ENCODE peak calls at places on chromosomes 13 and 19, in five cellular contexts. S, M, J, N and I are unnamed samples.

GRCh38 chr19:29872224-29872731 is 60.5 kb downstream of the CCNE1 start:
- DNase-seq in S (no peak), M (no peak), J (peak; percentile 14), N (peak; percentile 32), I (no peak)

GRCh38 chr19:53571339-53571738 is 33.4 kb downstream of the ZNF331 start:
- DNase-seq in S (no peak), M (no peak), J (no peak), N (peak; percentile 41), I (no peak)

GRCh38 chr13:113337556-113337955 is 26.4 kb downstream of the GRTP1 start:
- DNase-seq in S (no peak), M (no peak), J (no peak), N (no peak), I (no peak)

GRCh38 chr19:43132696-43133095 is 50.2 kb upstream of the PSG2 start:
- DNase-seq in S (no peak), M (no peak), J (no peak), N (no peak), I (no peak)

GRCh38 chr13:34941835-34942731 is at the start of gene NBEA:
- DNase-seq in S (peak; percentile 12), M (peak; percentile 78), J (peak; percentile 90), N (peak; percentile 78), I (peak; percentile 52)

GRCh38 chr13:114130708-114131580 is 1.5 kb downstream of the RASA3 start:
- DNase-seq in S (no peak), M (peak; percentile 83), J (peak; percentile 83), N (peak; percentile 84), I (peak; percentile 86)

GRCh38 chr19:14048439-14049153 is 13.3 kb downstream of the PALM3 start:
- DNase-seq in S (no peak), M (no peak), J (peak; percentile 69), N (peak; percentile 68), I (peak; percentile 50)

GRCh38 chr19:50741179-50741933 is 18.2 kb downstream of the CLEC11A start:
- DNase-seq in S (no peak), M (no peak), J (no peak), N (no peak), I (no peak)

GRCh38 chr13:89066868-89067466 is 1395.8 kb downstream of the SLITRK5 start:
- DNase-seq in S (no peak), M (no peak), J (peak; percentile 1), N (no peak), I (no peak)

GRCh38 chr13:30366083-30366482 is 56.2 kb upstream of the UBE2L5 start:
- DNase-seq in S (no peak), M (no peak), J (no peak), N (no peak), I (no peak)

GRCh38 chr13:45100855-45101254 is 19.5 kb upstream of the GTF2F2 start:
- DNase-seq in S (no peak), M (no peak), J (no peak), N (no peak), I (no peak)

GRCh38 chr13:27822258-27822872 is 30.1 kb downstream of the GSX1 start:
- DNase-seq in S (no peak), M (no peak), J (no peak), N (no peak), I (no peak)

GRCh38 chr19:11254662-11255061 is 7.7 kb downstream of the DOCK6 start:
- DNase-seq in S (no peak), M (no peak), J (no peak), N (no peak), I (no peak)

GRCh38 chr13:106156468-106156867 is 379.0 kb downstream of the EFNB2 start:
- DNase-seq in S (no peak), M (no peak), J (no peak), N (no peak), I (peak; percentile 89)

GRCh38 chr13:108463365-108463764 is 166.0 kb upstream of the MYO16 start:
- DNase-seq in S (no peak), M (no peak), J (no peak), N (no peak), I (no peak)

GRCh38 chr19:38693380-38694223 is 46.2 kb downstream of the ACTN4 start:
- DNase-seq in S (no peak), M (no peak), J (no peak), N (peak; percentile 64), I (peak; percentile 95)

GRCh38 chr13:113796948-113797676 is 38.1 kb downstream of the TMEM255B start:
- DNase-seq in S (no peak), M (peak; percentile 59), J (no peak), N (no peak), I (no peak)

GRCh38 chr19:7819337-7819736 is 10.7 kb upstream of the EVI5L start:
- DNase-seq in S (no peak), M (no peak), J (no peak), N (no peak), I (no peak)

GRCh38 chr13:30752201-30752797 is 17.0 kb downstream of the ALOX5AP start:
- DNase-seq in S (no peak), M (peak; percentile 80), J (no peak), N (no peak), I (no peak)

GRCh38 chr19:44345969-44346368 is 10.5 kb downstream of the ZNF112 start:
- DNase-seq in S (no peak), M (no peak), J (no peak), N (no peak), I (no peak)

GRCh38 chr19:12769689-12770088 is 5.7 kb downstream of the HOOK2 start:
- DNase-seq in S (no peak), M (no peak), J (peak; percentile 43), N (peak; percentile 69), I (no peak)

GRCh38 chr13:114015608-114016295 is 41.9 kb upstream of the C13orf46 start:
- DNase-seq in S (no peak), M (no peak), J (no peak), N (no peak), I (no peak)

GRCh38 chr13:48630791-48631190 is 22.9 kb upstream of the CYSLTR2 start:
- DNase-seq in S (no peak), M (no peak), J (no peak), N (no peak), I (no peak)

GRCh38 chr13:84870190-84870589 is 929.0 kb downstream of the SLITRK6 start:
- DNase-seq in S (no peak), M (no peak), J (no peak), N (no peak), I (no peak)

GRCh38 chr19:51750381-51751124 is 1.1 kb downstream of the FPR1 start:
- DNase-seq in S (no peak), M (no peak), J (no peak), N (no peak), I (no peak)

DNA sequence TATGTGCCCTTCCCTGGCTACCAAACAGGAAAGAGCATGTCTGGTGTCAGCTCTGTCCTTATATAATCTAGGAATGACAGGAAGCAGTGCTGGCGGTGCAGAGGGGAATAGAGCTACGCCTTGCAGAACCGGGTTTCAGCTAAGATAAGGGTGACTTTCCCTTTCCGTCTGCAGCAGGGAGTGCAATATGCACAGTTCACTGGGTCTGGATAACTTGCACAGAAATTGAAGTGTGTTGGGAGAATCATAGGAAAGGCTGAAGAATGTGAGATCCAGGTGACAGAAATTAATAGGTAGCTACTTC is 90.0 kb upstream of the TSHZ3 start:
- DNase-seq in S (no peak), M (no peak), J (no peak), N (no peak), I (no peak)
- H3K4me1 ChIP-seq in S (no peaks in the 10 kb centered on the region), M (no peaks in the 10 kb centered on the region), J (no peaks in the 10 kb centered on the region), N (no peaks in the 10 kb centered on the region), I (no peaks in the 10 kb centered on the region)

GRCh38 chr19:18466354-18466753 is 28.4 kb upstream of the ISYNA1 start:
- DNase-seq in S (no peak), M (no peak), J (no peak), N (no peak), I (no peak)

GRCh38 chr19:18467978-18468377 is 30.0 kb upstream of the ISYNA1 start:
- DNase-seq in S (no peak), M (no peak), J (no peak), N (no peak), I (no peak)

GRCh38 chr19:18465214-18465963 is 27.5 kb upstream of the ISYNA1 start:
- DNase-seq in S (no peak), M (no peak), J (no peak), N (no peak), I (no peak)

GRCh38 chr19:18464646-18465045 is 26.7 kb upstream of the ISYNA1 start:
- DNase-seq in S (peak; percentile 71), M (peak; percentile 96), J (no peak), N (no peak), I (no peak)

GRCh38 chr19:18465964-18466339 is 28.0 kb upstream of the ISYNA1 start:
- DNase-seq in S (no peak), M (no peak), J (no peak), N (no peak), I (no peak)
- H3K27ac ChIP-seq in S (peak overlapping the region; percentile 89), M (peak overlapping the region; percentile 92), J (no peak overlapping the region), N (no peak overlapping the region), I (no peak overlapping the region)

DNA sequence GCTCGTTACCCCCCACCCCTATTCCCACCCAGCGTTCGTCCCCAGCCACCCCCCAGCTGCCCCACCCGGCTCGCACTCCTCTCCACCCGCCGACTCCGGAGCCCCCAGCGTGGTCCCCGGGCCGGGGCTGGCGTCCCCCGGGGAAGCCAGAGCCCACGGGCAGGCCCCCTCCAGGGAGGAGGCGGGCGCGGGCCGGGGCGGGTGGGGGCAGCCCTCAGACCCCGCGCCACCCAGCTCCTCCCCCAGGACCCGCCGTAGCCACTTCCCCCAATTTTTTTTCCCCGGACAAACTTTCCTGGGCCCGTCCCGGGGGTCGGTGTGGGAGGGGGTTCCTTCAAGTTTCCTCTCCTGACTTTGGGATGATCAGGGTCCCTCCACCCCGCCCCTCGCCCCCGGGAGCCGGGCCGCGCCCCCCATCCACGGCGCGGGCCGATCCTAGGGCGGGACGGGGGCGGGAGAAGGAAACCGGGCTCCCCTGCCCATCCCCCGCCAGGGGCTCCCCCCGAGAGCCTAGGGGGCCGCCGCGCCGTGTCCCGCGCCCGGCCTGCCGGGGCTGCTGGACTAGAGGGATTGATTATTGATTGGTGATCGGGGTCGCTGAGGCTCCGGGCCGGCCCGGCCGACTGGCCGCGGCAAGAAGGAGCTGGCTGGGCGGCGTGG is 927 bp upstream of the TSHZ3 start:
- DNase-seq in S (no peak), M (peak; percentile 78), J (no peak), N (no peak), I (no peak)
- H3K4me1 ChIP-seq in S (peaks cover 13% of the 10 kb centered on the region), M (peaks cover 28% of the 10 kb centered on the region), J (peaks cover 19% of the 10 kb centered on the region), N (peaks cover 22% of the 10 kb centered on the region), I (peaks cover 19% of the 10 kb centered on the region)

GRCh38 chr19:57192064-57192395 is 730 bp downstream of the ZNF264 start:
- DNase-seq in S (no peak), M (no peak), J (no peak), N (no peak), I (peak; percentile 7)
- H3K27ac ChIP-seq in S (peak overlapping the region; percentile 85), M (peak overlapping the region; percentile 89), J (peak overlapping the region; percentile 85), N (peak overlapping the region; percentile 85), I (peak overlapping the region; percentile 53)

GRCh38 chr19:47494729-47495128 is 10.7 kb upstream of the KPTN start:
- DNase-seq in S (no peak), M (no peak), J (no peak), N (no peak), I (no peak)
- H3K4me1 ChIP-seq in S (no peaks in the 10 kb centered on the region), M (peaks cover 16% of the 10 kb centered on the region), J (no peaks in the 10 kb centered on the region), N (no peaks in the 10 kb centered on the region), I (no peaks in the 10 kb centered on the region)

DNA sequence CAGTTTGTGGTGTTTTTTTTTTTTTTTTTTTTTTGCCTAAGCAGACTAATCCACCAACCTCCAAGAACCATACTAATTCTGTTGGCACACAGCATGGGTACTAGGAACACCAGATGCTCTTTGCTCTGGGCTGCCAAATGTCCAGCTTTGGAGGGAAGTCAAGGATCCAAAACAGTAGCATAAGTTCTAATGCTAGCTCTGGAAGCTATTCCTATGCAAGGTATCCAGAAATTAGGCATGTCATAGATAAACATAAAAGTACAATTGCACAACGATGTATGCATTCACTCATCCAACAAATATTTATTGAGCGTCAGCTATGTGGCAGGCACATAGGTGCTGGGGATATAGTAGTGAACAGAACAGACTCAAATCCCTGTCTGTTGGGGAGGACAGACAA is 64.4 kb upstream of the WDFY2 start:
- DNase-seq in S (no peak), M (no peak), J (no peak), N (no peak), I (no peak)
- H3K27ac ChIP-seq in S (no peak overlapping the region), M (no peak overlapping the region), J (no peak overlapping the region), N (no peak overlapping the region), I (no peak overlapping the region)